ENCODE peak calls at places on chromosomes 13 and 19, in four cellular contexts. M, P, Q and R are unnamed samples.

GRCh38 chr19:10922638-10923014 is 5.8 kb downstream of the YIPF2 start:
- DNase-seq in P (no peak), M (no peak), Q (no peak), R (no peak)

GRCh38 chr13:51453959-51454703 is 1.3 kb upstream of the INTS6 start:
- DNase-seq in M (no peak), Q (peak), P (no peak), R (peak)

GRCh38 chr19:34639491-34640085 is 37.4 kb downstream of the SCGB2B2 start:
- DNase-seq in P (no peak), Q (peak), M (peak), R (peak)

GRCh38 chr19:2478324-2478755 is 2.4 kb downstream of the GADD45B start:
- DNase-seq in Q (peak), P (no peak), M (no peak), R (no peak)

GRCh38 chr19:18057557-18057956 is 29.2 kb downstream of the IL12RB1 start:
- DNase-seq in Q (no peak), M (no peak), P (no peak), R (no peak)

GRCh38 chr13:111903143-111903542 is 163.8 kb upstream of the SOX1 start:
- DNase-seq in P (peak), Q (no peak), M (no peak), R (no peak)

GRCh38 chr13:114010401-114011101 is 36.7 kb upstream of the C13orf46 start:
- DNase-seq in Q (no peak), P (no peak), M (no peak), R (no peak)

GRCh38 chr13:21413013-21413412 is 46.1 kb downstream of the ZDHHC20 start:
- DNase-seq in M (no peak), Q (no peak), P (no peak), R (no peak)

GRCh38 chr19:3975637-3976087 is 4.8 kb upstream of the DAPK3 start:
- DNase-seq in M (no peak), Q (no peak), P (no peak), R (no peak)

GRCh38 chr19:55345101-55345817 is 5.6 kb downstream of the KMT5C start:
- DNase-seq in M (no peak), Q (no peak), P (no peak), R (no peak)

GRCh38 chr13:62432295-62432694 is 1016.6 kb upstream of the PCDH20 start:
- DNase-seq in Q (no peak), M (no peak), P (no peak), R (no peak)

GRCh38 chr19:47608074-47608907 is 643 bp upstream of the BICRA start:
- DNase-seq in M (peak), Q (peak), P (peak), R (peak)

GRCh38 chr13:77878186-77878585 is 40.4 kb downstream of the EDNRB start:
- DNase-seq in P (no peak), Q (no peak), M (no peak), R (no peak)

GRCh38 chr13:29129616-29130015 is 309.5 kb downstream of the MTUS2 start:
- DNase-seq in P (no peak), Q (no peak), M (no peak), R (no peak)

GRCh38 chr13:37682496-37682895 is 83.9 kb upstream of the POSTN start:
- DNase-seq in P (no peak), Q (no peak), M (no peak), R (no peak)

GRCh38 chr13:73913043-73913740 is 221.0 kb downstream of the KLF12 start:
- DNase-seq in M (no peak), P (no peak), Q (no peak), R (no peak)

GRCh38 chr19:48121909-48122371 is 11.3 kb upstream of the PLA2G4C start:
- DNase-seq in P (no peak), M (no peak), Q (peak), R (no peak)

GRCh38 chr19:7894612-7895309 is 6.5 kb downstream of the LRRC8E start:
- DNase-seq in Q (no peak), M (no peak), P (no peak), R (no peak)

GRCh38 chr13:30276178-30276577 is 31.2 kb downstream of the KATNAL1 start:
- DNase-seq in P (no peak), M (no peak), Q (no peak), R (no peak)

GRCh38 chr13:73341748-73342147 is 282.9 kb downstream of the KLF5 start:
- DNase-seq in Q (no peak), P (no peak), M (peak), R (no peak)

GRCh38 chr19:1911995-1912394 is 6.8 kb downstream of the ADAT3 start:
- DNase-seq in Q (no peak), M (no peak), P (no peak), R (no peak)

GRCh38 chr19:5826531-5827341 is 12.8 kb downstream of the FUT6 start:
- DNase-seq in M (no peak), Q (peak), P (no peak), R (no peak)

GRCh38 chr19:45025264-45025663 is 13.6 kb upstream of the CLASRP start:
- DNase-seq in M (no peak), P (no peak), Q (no peak), R (no peak)

GRCh38 chr19:17159466-17160393 is 55.4 kb upstream of the USE1 start:
- DNase-seq in Q (no peak), M (no peak), P (no peak), R (no peak)

GRCh38 chr13:113815151-113816058 is 48.5 kb downstream of the GAS6 start:
- DNase-seq in P (no peak), Q (no peak), M (no peak), R (no peak)

GRCh38 chr19:38417544-38418506 is 8.2 kb downstream of the RASGRP4 start:
- DNase-seq in P (no peak), Q (peak), M (no peak), R (peak)

GRCh38 chr19:49786432-49786831 is 19.6 kb downstream of the AP2A1 start:
- DNase-seq in Q (no peak), M (peak), P (no peak), R (no peak)

GRCh38 chr19:28213476-28214082 is 999.4 kb downstream of the UQCRFS1 start:
- DNase-seq in Q (no peak), P (no peak), M (no peak), R (no peak)

GRCh38 chr13:87952377-87952776 is 281.2 kb downstream of the SLITRK5 start:
- DNase-seq in Q (no peak), M (no peak), P (no peak), R (no peak)

GRCh38 chr13:112895521-112896465 is 73.2 kb upstream of the MCF2L start:
- DNase-seq in P (no peak), M (no peak), Q (no peak), R (no peak)

GRCh38 chr13:85608255-85608829 is 190.9 kb downstream of the SLITRK6 start:
- DNase-seq in M (no peak), Q (no peak), P (no peak), R (no peak)

GRCh38 chr13:98221234-98221633 is 44.2 kb upstream of the RNF113B start:
- DNase-seq in P (no peak), Q (no peak), M (no peak), R (no peak)

GRCh38 chr13:28658539-28658795 is 463 bp upstream of the POMP start:
- DNase-seq in Q (peak), P (no peak), M (no peak), R (no peak)